ENCODE peak calls at places on chromosomes 1 and 21, in four cellular contexts. One of them, this sample, is unnamed.

GRCh38 chr1:241518447-241519307 is 878 bp downstream of the FH start:
- DNase-seq in HepG2: peak
- DNase-seq in K562: peak
- DNase-seq in GM12878: no peak
- DNase-seq in this sample: no peak

GRCh38 chr1:53576381-53576801 is 117.2 kb downstream of the DMRTB1 start:
- DNase-seq in HepG2: no peak
- DNase-seq in K562: no peak
- DNase-seq in GM12878: no peak
- DNase-seq in this sample: peak

GRCh38 chr1:8370928-8371327 is 53.0 kb downstream of the SLC45A1 start:
- DNase-seq in HepG2: no peak
- DNase-seq in K562: no peak
- DNase-seq in GM12878: no peak
- DNase-seq in this sample: no peak

GRCh38 chr1:7009741-7010525 is 224.7 kb downstream of the CAMTA1 start:
- DNase-seq in HepG2: no peak
- DNase-seq in K562: no peak
- DNase-seq in GM12878: no peak
- DNase-seq in this sample: no peak

GRCh38 chr1:37342736-37343135 is 131.6 kb upstream of the ZC3H12A start:
- DNase-seq in HepG2: no peak
- DNase-seq in K562: no peak
- DNase-seq in GM12878: no peak
- DNase-seq in this sample: no peak

GRCh38 chr21:38346286-38346685 is 89.5 kb downstream of the KCNJ15 start:
- DNase-seq in HepG2: no peak
- DNase-seq in K562: no peak
- DNase-seq in GM12878: no peak
- DNase-seq in this sample: no peak

GRCh38 chr1:21801100-21801499 is 11.0 kb upstream of the LDLRAD2 start:
- DNase-seq in HepG2: no peak
- DNase-seq in K562: peak
- DNase-seq in GM12878: no peak
- DNase-seq in this sample: no peak

GRCh38 chr1:36134805-36135339 is 9.8 kb upstream of the COL8A2 start:
- DNase-seq in HepG2: peak
- DNase-seq in K562: peak
- DNase-seq in GM12878: no peak
- DNase-seq in this sample: peak

GRCh38 chr1:19941121-19941520 is 17.7 kb upstream of the PLA2G2E start:
- DNase-seq in HepG2: no peak
- DNase-seq in K562: no peak
- DNase-seq in GM12878: no peak
- DNase-seq in this sample: no peak

GRCh38 chr21:26064506-26064905 is 106.1 kb downstream of the APP start:
- DNase-seq in HepG2: no peak
- DNase-seq in K562: no peak
- DNase-seq in GM12878: no peak
- DNase-seq in this sample: no peak

GRCh38 chr21:46454634-46455390 is 3.9 kb upstream of the DIP2A start:
- DNase-seq in HepG2: no peak
- DNase-seq in K562: no peak
- DNase-seq in GM12878: no peak
- DNase-seq in this sample: no peak

GRCh38 chr21:16438761-16439160 is 709.0 kb downstream of the USP25 start:
- DNase-seq in HepG2: no peak
- DNase-seq in K562: no peak
- DNase-seq in GM12878: no peak
- DNase-seq in this sample: no peak

GRCh38 chr1:179129702-179130473 is 48.0 kb downstream of the TOR3A start:
- DNase-seq in HepG2: no peak
- DNase-seq in K562: no peak
- DNase-seq in GM12878: peak
- DNase-seq in this sample: no peak

GRCh38 chr21:45289134-45289533 is 1.4 kb upstream of the POFUT2 start:
- DNase-seq in HepG2: no peak
- DNase-seq in K562: no peak
- DNase-seq in GM12878: no peak
- DNase-seq in this sample: no peak

GRCh38 chr21:39647476-39647875 is 34.7 kb downstream of the B3GALT5 start:
- DNase-seq in HepG2: no peak
- DNase-seq in K562: no peak
- DNase-seq in GM12878: no peak
- DNase-seq in this sample: no peak

GRCh38 chr1:14017531-14017961 is 317.6 kb downstream of the PRDM2 start:
- DNase-seq in HepG2: no peak
- DNase-seq in K562: no peak
- DNase-seq in GM12878: no peak
- DNase-seq in this sample: no peak

GRCh38 chr21:36124395-36124794 is 10.5 kb upstream of the CBR3 start:
- DNase-seq in HepG2: no peak
- DNase-seq in K562: no peak
- DNase-seq in GM12878: no peak
- DNase-seq in this sample: no peak

GRCh38 chr1:12195416-12195815 is 28.6 kb downstream of the TNFRSF1B start:
- DNase-seq in HepG2: no peak
- DNase-seq in K562: no peak
- DNase-seq in GM12878: no peak
- DNase-seq in this sample: no peak

GRCh38 chr1:110153407-110153950 is 3.2 kb downstream of the SLC6A17 start:
- DNase-seq in HepG2: no peak
- DNase-seq in K562: no peak
- DNase-seq in GM12878: no peak
- DNase-seq in this sample: no peak

GRCh38 chr1:167274061-167274460 is 53.4 kb downstream of the POU2F1 start:
- DNase-seq in HepG2: no peak
- DNase-seq in K562: no peak
- DNase-seq in GM12878: no peak
- DNase-seq in this sample: no peak

GRCh38 chr21:45596704-45597318 is 46.7 kb upstream of the PCBP3 start:
- DNase-seq in HepG2: peak
- DNase-seq in K562: peak
- DNase-seq in GM12878: no peak
- DNase-seq in this sample: peak

GRCh38 chr1:12202190-12202497 is 27.7 kb upstream of the VPS13D start:
- DNase-seq in HepG2: no peak
- DNase-seq in K562: no peak
- DNase-seq in GM12878: no peak
- DNase-seq in this sample: no peak

GRCh38 chr21:29297483-29298347 is 1.0 kb upstream of the BACH1 start:
- DNase-seq in HepG2: no peak
- DNase-seq in K562: no peak
- DNase-seq in GM12878: no peak
- DNase-seq in this sample: no peak

GRCh38 chr21:36776981-36777617 is 78.2 kb downstream of the SIM2 start:
- DNase-seq in HepG2: no peak
- DNase-seq in K562: no peak
- DNase-seq in GM12878: no peak
- DNase-seq in this sample: no peak

GRCh38 chr21:9750341-9751086 is 770.9 kb upstream of the TPTE start:
- DNase-seq in HepG2: no peak
- DNase-seq in K562: no peak
- DNase-seq in GM12878: no peak
- DNase-seq in this sample: no peak

GRCh38 chr1:175376194-175376593 is 183.6 kb upstream of the KIAA0040 start:
- DNase-seq in HepG2: peak
- DNase-seq in K562: peak
- DNase-seq in GM12878: no peak
- DNase-seq in this sample: no peak

GRCh38 chr1:25757151-25757845 is 42.7 kb upstream of the SELENON start:
- DNase-seq in HepG2: no peak
- DNase-seq in K562: no peak
- DNase-seq in GM12878: no peak
- DNase-seq in this sample: no peak

GRCh38 chr1:119003413-119004128 is 15.4 kb upstream of the TBX15 start:
- DNase-seq in HepG2: no peak
- DNase-seq in K562: no peak
- DNase-seq in GM12878: no peak
- DNase-seq in this sample: no peak

GRCh38 chr1:236799001-236799400 is 3.9 kb downstream of the MTR start:
- DNase-seq in HepG2: no peak
- DNase-seq in K562: no peak
- DNase-seq in GM12878: no peak
- DNase-seq in this sample: no peak

GRCh38 chr1:229203991-229204632 is 66.8 kb upstream of the RAB4A start:
- DNase-seq in HepG2: no peak
- DNase-seq in K562: no peak
- DNase-seq in GM12878: no peak
- DNase-seq in this sample: no peak

GRCh38 chr1:168134132-168135041 is 2.3 kb downstream of the GPR161 start:
- DNase-seq in HepG2: no peak
- DNase-seq in K562: no peak
- DNase-seq in GM12878: no peak
- DNase-seq in this sample: no peak

GRCh38 chr1:87612966-87613365 is 284.3 kb downstream of the LMO4 start:
- DNase-seq in HepG2: no peak
- DNase-seq in K562: no peak
- DNase-seq in GM12878: no peak
- DNase-seq in this sample: no peak

GRCh38 chr1:59673575-59674467 is 140.9 kb upstream of the HOOK1 start:
- DNase-seq in HepG2: no peak
- DNase-seq in K562: no peak
- DNase-seq in GM12878: no peak
- DNase-seq in this sample: no peak

GRCh38 chr1:88877382-88877825 is 14.0 kb downstream of the GTF2B start:
- DNase-seq in HepG2: peak
- DNase-seq in K562: peak
- DNase-seq in GM12878: no peak
- DNase-seq in this sample: no peak

GRCh38 chr1:40740039-40740991 is 43.3 kb upstream of the KCNQ4 start:
- DNase-seq in HepG2: peak
- DNase-seq in K562: no peak
- DNase-seq in GM12878: no peak
- DNase-seq in this sample: no peak

GRCh38 chr1:21149862-21150432 is 26.8 kb downstream of the EIF4G3 start:
- DNase-seq in HepG2: no peak
- DNase-seq in K562: no peak
- DNase-seq in GM12878: no peak
- DNase-seq in this sample: no peak

GRCh38 chr21:35206141-35207125 is 157.3 kb upstream of the RUNX1 start:
- DNase-seq in HepG2: no peak
- DNase-seq in K562: peak
- DNase-seq in GM12878: no peak
- DNase-seq in this sample: no peak

GRCh38 chr1:224852901-224853568 is 76.4 kb upstream of the DNAH14 start:
- DNase-seq in HepG2: peak
- DNase-seq in K562: peak
- DNase-seq in GM12878: peak
- DNase-seq in this sample: no peak

GRCh38 chr1:74623716-74624115 is 49.9 kb downstream of the ERICH3 start:
- DNase-seq in HepG2: no peak
- DNase-seq in K562: no peak
- DNase-seq in GM12878: no peak
- DNase-seq in this sample: no peak

DNA sequence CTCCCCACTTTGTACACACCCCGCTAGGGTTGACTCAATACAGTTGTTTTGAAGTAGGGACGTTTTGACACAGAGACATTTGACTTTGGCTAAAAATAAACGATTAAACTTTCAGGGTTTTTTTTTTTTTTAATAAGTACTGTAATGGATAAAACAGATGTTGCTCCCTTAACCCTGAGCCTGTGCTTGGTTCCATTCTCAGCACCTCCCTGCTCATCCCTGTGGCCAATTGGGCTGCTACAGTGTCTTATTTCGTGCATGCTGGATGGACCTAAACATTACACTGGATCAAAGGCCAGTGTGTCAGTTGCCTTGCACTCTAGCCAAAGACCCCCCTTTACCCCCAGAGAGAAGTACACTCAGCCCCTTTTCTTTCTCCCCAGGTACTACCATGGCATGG is 16.9 kb downstream of the GRHL3 start:
- DNase-seq in HepG2: no peak
- DNase-seq in K562: no peak
- DNase-seq in GM12878: no peak
- DNase-seq in this sample: no peak
- TF ChIP-seq CBFB in HepG2: no peak
- TF ChIP-seq CBFB in K562: no peak
- TF ChIP-seq CBFB in GM12878: no peak
- TF ChIP-seq CBFB in this sample: no peak

GRCh38 chr1:1567831-1568380 is 6.8 kb downstream of the SSU72 start:
- DNase-seq in HepG2: no peak
- DNase-seq in K562: no peak
- DNase-seq in GM12878: no peak
- DNase-seq in this sample: no peak
- TF ChIP-seq CREM in HepG2: no peak
- TF ChIP-seq CREM in K562: no peak
- TF ChIP-seq CREM in GM12878: no peak
- TF ChIP-seq CREM in this sample: no peak

GRCh38 chr1:180190091-180190490 is 35.4 kb downstream of the QSOX1 start:
- DNase-seq in HepG2: no peak
- DNase-seq in K562: no peak
- DNase-seq in GM12878: no peak
- DNase-seq in this sample: no peak

GRCh38 chr1:180186831-180187230 is 32.2 kb downstream of the QSOX1 start:
- DNase-seq in HepG2: no peak
- DNase-seq in K562: no peak
- DNase-seq in GM12878: no peak
- DNase-seq in this sample: no peak

GRCh38 chr1:180188679-180189175 is 34.1 kb downstream of the QSOX1 start:
- DNase-seq in HepG2: no peak
- DNase-seq in K562: no peak
- DNase-seq in GM12878: no peak
- DNase-seq in this sample: no peak

GRCh38 chr1:180187626-180188025 is 33.0 kb downstream of the QSOX1 start:
- DNase-seq in HepG2: no peak
- DNase-seq in K562: no peak
- DNase-seq in GM12878: no peak
- DNase-seq in this sample: no peak

GRCh38 chr1:180188103-180188506 is 33.4 kb downstream of the QSOX1 start:
- DNase-seq in HepG2: peak
- DNase-seq in K562: peak
- DNase-seq in GM12878: no peak
- DNase-seq in this sample: peak
- TF ChIP-seq CBFB in HepG2: no peak
- TF ChIP-seq CBFB in K562: no peak
- TF ChIP-seq CBFB in GM12878: no peak
- TF ChIP-seq CBFB in this sample: no peak

DNA sequence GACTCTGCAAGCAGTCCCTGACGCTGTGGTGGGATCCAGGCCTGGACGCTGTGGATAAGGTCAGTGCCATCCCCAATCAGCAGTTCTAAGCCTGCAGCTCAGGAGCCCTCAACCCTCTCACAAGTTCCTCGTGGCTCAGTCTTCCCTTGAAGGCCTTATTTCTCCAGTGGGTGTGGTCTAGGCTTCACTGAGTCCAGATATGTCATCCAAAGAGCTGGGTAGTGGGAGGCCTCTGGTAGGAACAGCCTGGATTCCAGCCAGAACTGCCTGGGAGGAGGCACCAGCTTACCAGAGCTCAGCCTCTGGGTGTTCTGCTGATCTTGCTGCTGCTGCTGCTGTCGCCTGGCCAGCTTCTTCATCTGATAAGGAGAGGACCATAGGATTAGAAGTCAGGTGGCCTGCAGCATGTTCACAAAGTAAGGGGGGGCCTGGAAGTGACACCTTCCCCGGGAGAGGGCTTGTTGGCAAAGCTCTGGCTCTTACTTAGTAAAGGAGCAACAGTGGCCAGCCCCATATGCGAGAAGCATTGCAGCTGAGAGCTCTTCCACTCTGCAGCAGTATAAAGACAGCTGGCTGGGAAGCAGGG is 148.6 kb downstream of the LMX1A start:
- DNase-seq in HepG2: no peak
- DNase-seq in K562: peak
- DNase-seq in GM12878: no peak
- DNase-seq in this sample: no peak
- TF ChIP-seq CREM in HepG2: no peak
- TF ChIP-seq CREM in K562: no peak
- TF ChIP-seq CREM in GM12878: no peak
- TF ChIP-seq CREM in this sample: no peak

This sample was measured in WTC11.